ENCODE peak calls at places on chromosomes 11 and 22, in five cellular contexts. O is stromal cell of bone marrow; D is type B pancreatic cell; B is substantia nigra; J is stimulated activated CD4-positive, alpha-beta T cell treated with anti-CD3 and anti-CD28 coated beads, Interleukin-1b, Interleukin-23, amount 100 ng/mL, for 1 hour. U is an unnamed sample.

GRCh38 chr11:86210898-86211297 is 33.7 kb upstream of the EED start:
- DNase-seq in O (no peak), D (no peak), B (no peak), J (no peak), U (no peak)

GRCh38 chr22:40001800-40002577 is 7.2 kb downstream of the FAM83F start:
- DNase-seq in O (no peak), D (no peak), B (no peak), J (no peak), U (no peak)

GRCh38 chr11:119432484-119433368 is 9.8 kb upstream of the THY1 start:
- DNase-seq in O (peak), D (no peak), B (no peak), J (no peak), U (peak)

GRCh38 chr22:43776081-43776670 is 35.9 kb downstream of the EFCAB6 start:
- DNase-seq in O (no peak), D (no peak), B (no peak), J (no peak), U (no peak)

GRCh38 chr11:12802418-12803085 is 128.3 kb downstream of the TEAD1 start:
- DNase-seq in O (no peak), D (no peak), B (no peak), J (no peak), U (peak)

GRCh38 chr11:69642913-69643632 is 2.1 kb downstream of the CCND1 start:
- DNase-seq in O (peak), D (peak), B (peak), J (peak), U (peak)

GRCh38 chr11:75673977-75674582 is 5.2 kb upstream of the MAP6 start:
- DNase-seq in O (no peak), D (no peak), B (no peak), J (no peak), U (no peak)

GRCh38 chr11:75633409-75634011 is 35.3 kb downstream of the MAP6 start:
- DNase-seq in O (no peak), D (no peak), B (no peak), J (no peak), U (no peak)

GRCh38 chr11:10800292-10800691 is 8.4 kb downstream of the EIF4G2 start:
- DNase-seq in O (no peak), D (no peak), B (no peak), J (no peak), U (no peak)

GRCh38 chr11:71209656-71210055 is 42.7 kb downstream of the SHANK2 start:
- DNase-seq in O (no peak), D (no peak), B (no peak), J (no peak), U (no peak)

GRCh38 chr11:60625262-60625661 is 74.2 kb upstream of the MS4A8 start:
- DNase-seq in O (peak), D (no peak), B (no peak), J (no peak), U (no peak)

GRCh38 chr22:39150848-39151215 is 1.6 kb downstream of the CBX7 start:
- DNase-seq in O (no peak), D (no peak), B (no peak), J (no peak), U (no peak)

GRCh38 chr11:269146-269890 is 8.9 kb upstream of the NLRP6 start:
- DNase-seq in O (no peak), D (no peak), B (no peak), J (no peak), U (peak)

GRCh38 chr22:50105529-50106100 is 15.8 kb downstream of the MOV10L1 start:
- DNase-seq in O (no peak), D (no peak), B (no peak), J (no peak), U (peak)

GRCh38 chr22:46075764-46076531 is 74.4 kb upstream of the PPARA start:
- DNase-seq in O (no peak), D (no peak), B (no peak), J (no peak), U (no peak)

GRCh38 chr11:94895451-94895850 is 77.9 kb downstream of the CWC15 start:
- DNase-seq in O (peak), D (no peak), B (no peak), J (no peak), U (no peak)

GRCh38 chr22:48954781-48955311 is 872.8 kb downstream of the BRD1 start:
- DNase-seq in O (no peak), D (peak), B (no peak), J (no peak), U (no peak)

GRCh38 chr11:34331329-34331728 is 26.5 kb downstream of the ABTB2 start:
- DNase-seq in O (peak), D (no peak), B (no peak), J (no peak), U (no peak)

GRCh38 chr11:62627718-62628117 is 5.9 kb upstream of the B3GAT3 start:
- DNase-seq in O (no peak), D (no peak), B (no peak), J (no peak), U (no peak)

GRCh38 chr22:50628543-50629134 is 687 bp upstream of the ARSA start:
- DNase-seq in O (no peak), D (no peak), B (no peak), J (no peak), U (no peak)

GRCh38 chr22:43300891-43301676 is 42.1 kb downstream of the SCUBE1 start:
- DNase-seq in O (no peak), D (no peak), B (no peak), J (no peak), U (no peak)

GRCh38 chr22:21876486-21877176 is 9.2 kb upstream of the MAPK1 start:
- DNase-seq in O (peak), D (no peak), B (no peak), J (no peak), U (peak)

GRCh38 chr22:29782061-29782845 is 15.1 kb downstream of the UQCR10 start:
- DNase-seq in O (no peak), D (no peak), B (no peak), J (no peak), U (peak)

GRCh38 chr22:20222764-20223420 is 45.2 kb downstream of the RTN4R start:
- DNase-seq in O (no peak), D (no peak), B (no peak), J (no peak), U (no peak)

GRCh38 chr11:70135142-70136132 is 57.3 kb downstream of the ANO1 start:
- DNase-seq in O (no peak), D (no peak), B (no peak), J (no peak), U (no peak)

GRCh38 chr11:13667795-13668101 is 720 bp upstream of the FAR1 start:
- DNase-seq in O (no peak), D (no peak), B (no peak), J (no peak), U (no peak)

GRCh38 chr11:2890466-2891241 is 5.1 kb upstream of the CDKN1C start:
- DNase-seq in O (no peak), D (no peak), B (no peak), J (no peak), U (no peak)

GRCh38 chr22:46045459-46046298 is 68.7 kb upstream of the WNT7B start:
- DNase-seq in O (no peak), D (no peak), B (no peak), J (no peak), U (peak)

GRCh38 chr11:95241673-95242072 is 10.7 kb upstream of the SESN3 start:
- DNase-seq in O (no peak), D (no peak), B (no peak), J (no peak), U (peak)

U was measured in Ammon's horn.